ENCODE peak calls at places on chromosomes 13 and 19, in four cellular contexts. V is astrocyte of the cerebellum, H is left ventricle myocardium inferior, U is bronchial epithelial cell. G is an unnamed sample.

GRCh38 chr13:42539670-42540069 is 34.3 kb upstream of the TNFSF11 start:
- DNase-seq in U (peak), H (no peak), V (no peak), G (no peak)

GRCh38 chr19:13997637-13997962 is 8.5 kb downstream of the RFX1 start:
- DNase-seq in U (no peak), H (peak), V (no peak), G (no peak)

GRCh38 chr19:45778010-45778671 is 4.1 kb downstream of the DMPK start:
- DNase-seq in U (no peak), V (no peak), H (no peak), G (no peak)

GRCh38 chr13:66803013-66803739 is 427.0 kb downstream of the PCDH9 start:
- DNase-seq in V (no peak), H (no peak), U (no peak), G (no peak)

GRCh38 chr13:24033527-24034302 is 126.8 kb upstream of the SPATA13 start:
- DNase-seq in U (no peak), V (peak), H (no peak), G (peak)

GRCh38 chr19:20151617-20152145 is 15.3 kb upstream of the ZNF486 start:
- DNase-seq in H (no peak), V (no peak), U (no peak), G (no peak)

GRCh38 chr13:99288069-99288468 is 19.1 kb downstream of the GPR183 start:
- DNase-seq in V (no peak), H (no peak), U (no peak), G (no peak)

GRCh38 chr13:32537580-32538233 is 888 bp downstream of the N4BP2L2 start:
- DNase-seq in U (no peak), V (no peak), H (peak), G (no peak)

GRCh38 chr13:34038326-34039068 is 220.5 kb downstream of the RFC3 start:
- DNase-seq in V (no peak), H (no peak), U (no peak), G (no peak)

GRCh38 chr13:41196620-41197019 is 2.3 kb upstream of the KBTBD7 start:
- DNase-seq in H (no peak), V (no peak), U (peak), G (no peak)

GRCh38 chr13:76552807-76553206 is 333.4 kb downstream of the KCTD12 start:
- DNase-seq in U (peak), V (no peak), H (no peak), G (no peak)

GRCh38 chr19:33804021-33804799 is 7.5 kb downstream of the KCTD15 start:
- DNase-seq in U (peak), V (peak), H (peak), G (peak)

GRCh38 chr19:28019371-28019770 is 1193.6 kb downstream of the UQCRFS1 start:
- DNase-seq in H (no peak), V (no peak), U (no peak), G (no peak)

GRCh38 chr19:47172666-47173455 is 42.2 kb downstream of the SAE1 start:
- DNase-seq in V (no peak), H (no peak), U (no peak), G (no peak)

GRCh38 chr13:25881946-25882574 is 169.8 kb downstream of the SHISA2 start:
- DNase-seq in H (no peak), V (peak), U (no peak), G (peak)

GRCh38 chr13:36244990-36245389 is 30.6 kb upstream of the SOHLH2 start:
- DNase-seq in V (no peak), U (no peak), H (no peak), G (no peak)

GRCh38 chr19:38736413-38737280 is 7.6 kb downstream of the CAPN12 start:
- DNase-seq in U (peak), H (no peak), V (no peak), G (peak)

GRCh38 chr13:44335463-44335862 is 38.2 kb upstream of the SERP2 start:
- DNase-seq in V (no peak), H (no peak), U (no peak), G (no peak)

GRCh38 chr19:43476606-43477005 is 11.2 kb upstream of the LYPD3 start:
- DNase-seq in U (no peak), V (peak), H (no peak), G (peak)

GRCh38 chr13:74575729-74576125 is 441.5 kb upstream of the KLF12 start:
- DNase-seq in H (peak), V (no peak), U (no peak), G (peak)

GRCh38 chr13:91698308-91698707 is 299.9 kb downstream of the GPC5 start:
- DNase-seq in V (no peak), H (no peak), U (no peak), G (no peak)

GRCh38 chr13:25067054-25067453 is 28.9 kb upstream of the PABPC3 start:
- DNase-seq in U (no peak), V (no peak), H (no peak), G (no peak)

DNA sequence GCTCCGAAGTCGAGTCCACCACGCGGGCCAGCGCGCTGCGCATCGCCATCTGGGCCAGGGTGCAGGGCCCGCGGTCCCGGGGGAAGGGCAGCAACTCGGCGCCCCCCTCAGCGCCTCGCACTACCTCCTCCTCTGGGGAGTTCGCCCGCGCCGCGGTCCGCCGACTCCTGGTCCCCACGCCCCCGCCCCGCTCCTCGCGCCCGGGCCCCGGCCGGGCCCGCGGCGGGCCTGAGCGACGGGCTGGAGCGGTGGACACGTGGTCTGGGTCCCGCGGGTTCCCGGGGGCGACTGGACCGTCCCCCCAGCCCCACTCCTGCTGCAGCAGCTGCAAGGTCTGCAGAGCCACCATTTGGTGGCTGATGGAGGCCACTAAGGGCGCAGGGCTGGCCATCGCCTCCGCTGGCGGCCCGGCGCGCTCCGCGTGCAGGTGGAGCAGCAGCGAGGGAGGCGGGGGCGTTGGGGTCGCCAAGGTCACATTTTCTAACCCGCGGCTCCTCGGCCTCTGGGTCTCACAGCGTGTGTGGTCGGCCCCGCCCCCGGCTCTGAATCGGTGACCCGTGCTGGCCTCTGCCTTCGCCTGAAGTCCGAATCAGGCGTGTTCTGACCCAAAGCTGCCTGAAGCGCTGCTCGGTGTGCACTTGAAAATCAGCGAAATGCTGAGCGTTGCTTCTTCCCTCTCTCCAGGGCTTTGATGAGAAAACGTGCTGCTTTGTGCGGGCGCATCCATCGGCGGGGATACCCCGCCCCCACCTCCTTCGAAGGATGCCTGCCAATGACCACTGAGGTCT is at the start of gene DLEU7:
- DNase-seq in U (no peak), H (no peak), V (no peak), G (no peak)
- H3K4me3 ChIP-seq in U (no peak), H (peak), V (peak), G (peak)

GRCh38 chr19:16587031-16588023 is 15.1 kb upstream of the SLC35E1 start:
- DNase-seq in V (no peak), H (no peak), U (peak), G (no peak)
- H3K4me3 ChIP-seq in V (no peak), H (peak), U (no peak), G (no peak)

GRCh38 chr19:58059003-58059671 is at the start of gene ZNF135:
- DNase-seq in U (peak), H (peak), V (peak), G (peak)

GRCh38 chr19:58059681-58060080 is 599 bp downstream of the ZNF135 start:
- DNase-seq in V (no peak), H (no peak), U (peak), G (no peak)

GRCh38 chr19:58056861-58057260 is 2.2 kb upstream of the ZNF135 start:
- DNase-seq in V (no peak), H (no peak), U (no peak), G (no peak)

GRCh38 chr19:58058428-58058827 is 654 bp upstream of the ZNF135 start:
- DNase-seq in U (no peak), H (no peak), V (no peak), G (no peak)

DNA sequence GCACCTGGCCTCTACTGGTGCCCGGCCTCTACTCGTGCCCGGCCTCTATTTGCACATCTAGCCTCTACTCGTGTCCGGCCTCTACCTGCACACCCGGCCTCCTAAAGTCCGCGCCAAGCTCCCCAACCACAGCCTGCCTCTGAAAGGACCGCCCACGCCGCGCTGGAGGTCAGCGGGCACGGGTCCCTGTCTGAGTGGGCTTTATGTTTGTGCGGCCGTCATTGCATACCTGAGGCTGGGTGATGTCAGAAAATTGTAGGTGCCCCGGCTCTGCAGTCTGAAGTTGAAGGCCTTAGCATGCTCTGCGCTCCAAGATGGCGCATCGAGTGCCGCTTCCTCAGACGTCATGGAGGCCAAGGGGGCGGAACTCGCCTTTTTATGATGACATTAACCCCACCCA is 1.1 kb downstream of the ZNF135 start:
- DNase-seq in H (no peak), V (no peak), U (no peak), G (no peak)
- H3K4me3 ChIP-seq in H (peak), V (no peak), U (no peak), G (peak)

GRCh38 chr19:2542341-2543069 is 66.6 kb downstream of the GADD45B start:
- DNase-seq in V (no peak), H (peak), U (no peak), G (peak)
- H3K4me3 ChIP-seq in V (no peak), H (peak), U (no peak), G (no peak)

DNA sequence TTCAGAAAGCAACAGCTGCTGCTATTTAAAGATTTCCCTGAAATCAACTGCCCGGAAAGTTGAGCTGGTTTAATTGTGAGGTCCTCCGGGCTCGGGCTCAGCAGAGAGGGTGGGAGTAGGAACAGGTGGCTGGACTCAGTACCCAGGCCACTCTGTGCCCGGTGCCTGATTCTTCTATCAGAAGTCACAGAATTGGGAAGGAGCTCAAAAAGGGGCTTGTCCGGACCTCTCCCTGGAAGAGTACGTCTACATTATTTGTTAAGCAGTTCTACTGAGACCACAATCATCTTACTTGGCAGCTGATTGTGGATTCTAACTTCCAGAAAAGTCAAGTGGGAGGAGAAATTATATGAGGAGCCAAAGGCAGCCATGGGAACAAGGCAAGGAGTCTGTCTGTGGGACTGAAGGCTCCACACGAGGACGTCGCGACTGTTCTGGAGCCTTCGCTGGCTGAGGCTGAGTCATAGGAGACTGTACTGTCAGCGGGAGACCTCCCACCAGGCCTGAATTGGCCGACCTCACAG is 91.7 kb upstream of the ANKRD10 start:
- DNase-seq in U (peak), V (peak), H (peak), G (peak)
- H3K4me3 ChIP-seq in U (no peak), V (no peak), H (peak), G (no peak)